ENCODE peak calls at places on chromosome 13, in five cellular contexts. K is activated naive CD4-positive, alpha-beta T cell; P is GM20000; D is H7; L is T-helper 17 cell. E is an unnamed sample.

GRCh38 chr13:30039506-30039905 is 189.1 kb upstream of the UBL3 start:
- DNase-seq in K (no peak), P (no peak), D (no peak), L (no peak), E (no peak)

GRCh38 chr13:34349091-34349722 is 531.3 kb downstream of the RFC3 start:
- DNase-seq in K (no peak), P (no peak), D (no peak), L (no peak), E (peak)

GRCh38 chr13:94585543-94586101 is 10.3 kb downstream of the TGDS start:
- DNase-seq in K (no peak), P (no peak), D (no peak), L (no peak), E (no peak)

GRCh38 chr13:35818577-35819165 is 312.5 kb downstream of the DCLK1 start:
- DNase-seq in K (no peak), P (peak), D (peak), L (no peak), E (peak)

GRCh38 chr13:100803091-100803490 is 128.5 kb upstream of the TMTC4 start:
- DNase-seq in K (no peak), P (no peak), D (no peak), L (no peak), E (no peak)

GRCh38 chr13:30581582-30581981 is 36.1 kb upstream of the USPL1 start:
- DNase-seq in K (no peak), P (peak), D (peak), L (no peak), E (no peak)

GRCh38 chr13:59442946-59443345 is 720.8 kb downstream of the DIAPH3 start:
- DNase-seq in K (no peak), P (no peak), D (no peak), L (no peak), E (no peak)

GRCh38 chr13:28501547-28501946 is 6.6 kb upstream of the FLT1 start:
- DNase-seq in K (no peak), P (no peak), D (peak), L (no peak), E (no peak)

GRCh38 chr13:20499986-20500385 is 25.7 kb downstream of the CRYL1 start:
- DNase-seq in K (no peak), P (no peak), D (no peak), L (no peak), E (no peak)

GRCh38 chr13:101018720-101019119 is 344.1 kb upstream of the TMTC4 start:
- DNase-seq in K (no peak), P (no peak), D (no peak), L (no peak), E (peak)

GRCh38 chr13:49517461-49517860 is 21.7 kb downstream of the PHF11 start:
- DNase-seq in K (no peak), P (no peak), D (peak), L (no peak), E (no peak)

GRCh38 chr13:30159446-30159839 is 147.9 kb downstream of the KATNAL1 start:
- DNase-seq in K (no peak), P (peak), D (no peak), L (no peak), E (peak)

GRCh38 chr13:40342461-40342860 is 324.0 kb downstream of the FOXO1 start:
- DNase-seq in K (no peak), P (no peak), D (no peak), L (no peak), E (no peak)

GRCh38 chr13:25633108-25633507 is 261.3 kb downstream of the ATP8A2 start:
- DNase-seq in K (no peak), P (no peak), D (no peak), L (no peak), E (no peak)

GRCh38 chr13:112894673-112895481 is 74.1 kb upstream of the MCF2L start:
- DNase-seq in K (no peak), P (peak), D (peak), L (no peak), E (no peak)

GRCh38 chr13:53743906-53744305 is 715.3 kb downstream of the OLFM4 start:
- DNase-seq in K (no peak), P (no peak), D (peak), L (no peak), E (no peak)

GRCh38 chr13:102460806-102461205 is 59.0 kb upstream of the FGF14 start:
- DNase-seq in K (no peak), P (no peak), D (no peak), L (no peak), E (no peak)

GRCh38 chr13:109412232-109412935 is 374.0 kb downstream of the IRS2 start:
- DNase-seq in K (no peak), P (no peak), D (peak), L (no peak), E (no peak)

GRCh38 chr13:100214886-100215285 is 126.0 kb downstream of the PCCA start:
- DNase-seq in K (no peak), P (no peak), D (no peak), L (no peak), E (peak)

GRCh38 chr13:51067376-51068125 is 43.5 kb downstream of the C13orf42 start:
- DNase-seq in K (no peak), P (no peak), D (no peak), L (no peak), E (no peak)

GRCh38 chr13:102667023-102667422 is 27.8 kb downstream of the METTL21C start:
- DNase-seq in K (no peak), P (no peak), D (no peak), L (no peak), E (no peak)

GRCh38 chr13:24038405-24038804 is 122.1 kb upstream of the SPATA13 start:
- DNase-seq in K (no peak), P (no peak), D (no peak), L (no peak), E (no peak)

GRCh38 chr13:38637576-38637975 is 49.3 kb upstream of the FREM2 start:
- DNase-seq in K (no peak), P (no peak), D (no peak), L (no peak), E (no peak)

GRCh38 chr13:59842507-59842906 is 321.2 kb downstream of the DIAPH3 start:
- DNase-seq in K (no peak), P (no peak), D (no peak), L (no peak), E (no peak)

GRCh38 chr13:42071667-42072419 is 23.4 kb downstream of the DGKH start:
- DNase-seq in K (no peak), P (no peak), D (no peak), L (no peak), E (peak)

GRCh38 chr13:102040812-102041211 is 361.0 kb downstream of the FGF14 start:
- DNase-seq in K (no peak), P (no peak), D (no peak), L (no peak), E (no peak)

E was measured in non-pigmented ciliary epithelial cell.